ENCODE peak calls at places on chromosome 1, in four cellular contexts. U is HEK293T, Y is GM12878, Q is K562. I is an unnamed sample.

GRCh38 chr1:44170281-44170823 is 28.9 kb upstream of the KLF18 start:
- DNase-seq in U (no peak), Y (no peak), Q (peak; percentile 34), I (no peak)

GRCh38 chr1:24803220-24803619 is 58.0 kb downstream of the CLIC4 start:
- DNase-seq in U (no peak), Y (no peak), Q (no peak), I (no peak)

GRCh38 chr1:66730462-66730861 is 21.8 kb upstream of the DYNLT5 start:
- DNase-seq in U (no peak), Y (no peak), Q (no peak), I (no peak)

GRCh38 chr1:116911166-116911553 is 1.4 kb downstream of the PTGFRN start:
- DNase-seq in U (peak; percentile 39), Y (no peak), Q (peak; percentile 51), I (no peak)

GRCh38 chr1:35883681-35884155 is 709 bp downstream of the AGO1 start:
- DNase-seq in U (peak; percentile 66), Y (no peak), Q (peak; percentile 82), I (peak; percentile 23)

GRCh38 chr1:187051618-187052232 is 223.0 kb downstream of the PLA2G4A start:
- DNase-seq in U (peak; percentile 54), Y (peak; percentile 19), Q (peak; percentile 48), I (peak; percentile 19)

GRCh38 chr1:14297356-14297755 is 301.1 kb upstream of the KAZN start:
- DNase-seq in U (no peak), Y (no peak), Q (no peak), I (no peak)

GRCh38 chr1:115456441-115456961 is 118.5 kb upstream of the NGF start:
- DNase-seq in U (no peak), Y (no peak), Q (no peak), I (no peak)

GRCh38 chr1:41318135-41318534 is 43.1 kb upstream of the FOXO6 start:
- DNase-seq in U (no peak), Y (no peak), Q (no peak), I (no peak)

GRCh38 chr1:20440785-20441200 is 45.2 kb downstream of the CAMK2N1 start:
- DNase-seq in U (peak; percentile 81), Y (no peak), Q (peak; percentile 93), I (peak; percentile 58)

GRCh38 chr1:170309389-170310013 is 163.7 kb downstream of the NTMT2 start:
- DNase-seq in U (no peak), Y (no peak), Q (no peak), I (no peak)

GRCh38 chr1:204319462-204319861 is 40.3 kb downstream of the PLEKHA6 start:
- DNase-seq in U (no peak), Y (no peak), Q (peak; percentile 41), I (no peak)

GRCh38 chr1:228002792-228003191 is 4.0 kb upstream of the WNT3A start:
- DNase-seq in U (no peak), Y (no peak), Q (no peak), I (no peak)

GRCh38 chr1:228000416-228000815 is 6.4 kb upstream of the WNT3A start:
- DNase-seq in U (no peak), Y (no peak), Q (no peak), I (no peak)

GRCh38 chr1:228000836-228001563 is 5.8 kb upstream of the WNT3A start:
- DNase-seq in U (no peak), Y (no peak), Q (no peak), I (no peak)

GRCh38 chr1:228003461-228004330 is 3.1 kb upstream of the WNT3A start:
- DNase-seq in U (no peak), Y (no peak), Q (peak; percentile 41), I (no peak)

DNA sequence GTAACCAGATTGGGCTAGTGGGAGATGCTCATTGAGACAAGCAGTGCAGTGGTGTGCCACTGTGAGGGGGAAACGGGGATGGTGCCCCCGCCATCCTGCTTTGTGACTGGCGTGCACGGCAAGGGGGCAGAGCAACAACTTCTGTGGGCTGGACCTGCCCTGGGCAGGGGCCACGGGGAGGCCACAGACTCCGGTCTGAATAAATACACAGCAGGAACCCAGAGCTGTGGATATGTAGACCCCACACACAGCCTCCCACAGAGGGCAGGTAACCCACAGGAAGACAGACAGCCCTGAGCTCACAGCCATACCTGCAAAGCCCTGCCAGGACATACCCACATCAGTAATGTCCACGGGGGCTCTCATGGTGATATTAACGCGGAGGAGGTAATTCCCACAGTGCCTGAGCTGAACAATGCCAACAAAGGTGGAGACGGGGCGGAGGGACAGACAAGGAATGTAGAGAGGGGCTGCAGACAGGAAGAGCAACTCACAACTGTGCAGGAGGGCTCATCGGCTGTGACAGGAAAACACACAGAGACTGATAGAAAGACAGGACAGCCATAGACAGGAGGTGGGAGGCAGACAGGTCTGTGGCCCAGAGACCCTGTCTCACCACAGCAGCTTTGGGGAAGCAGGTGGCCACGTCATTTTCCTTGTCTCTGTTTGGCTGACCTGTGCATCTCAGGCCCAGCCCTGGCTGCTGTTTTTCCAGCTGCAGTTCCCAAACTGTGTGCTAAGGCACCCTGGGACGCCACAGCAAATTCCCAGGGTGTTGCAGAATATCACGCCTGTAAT is 4.9 kb upstream of the WNT3A start:
- DNase-seq in U (peak; percentile 8), Y (no peak), Q (peak; percentile 4), I (no peak)
- TF ChIP-seq FOXK2 in U (no peak), Y (no peak), Q (no peak), I (no peak)

DNA sequence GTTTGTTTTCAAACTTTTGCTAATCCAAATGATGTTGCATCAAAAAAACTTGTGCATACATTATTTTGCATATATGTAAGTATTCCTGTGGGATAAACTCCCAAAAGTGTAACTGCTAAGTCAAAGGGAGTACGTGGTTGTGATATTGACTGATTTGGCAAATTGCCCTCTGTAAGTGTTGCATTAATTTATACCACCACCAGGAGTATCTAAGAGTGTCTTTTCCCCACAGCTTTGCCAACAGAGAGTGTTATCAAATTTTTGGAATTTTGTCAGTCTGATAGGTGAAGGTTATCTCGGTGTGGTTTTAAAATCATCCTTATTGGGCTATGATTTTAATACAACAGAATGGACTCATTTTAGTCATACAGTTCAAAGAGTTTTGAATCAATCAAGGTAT is 30.1 kb upstream of the PARP1 start:
- DNase-seq in U (no peak), Y (no peak), Q (peak; percentile 35), I (peak; percentile 10)
- TF ChIP-seq FOXK2 in U (no peak), Y (no peak), Q (no peak), I (no peak)

GRCh38 chr1:173505401-173505800 is 28.3 kb downstream of the PRDX6 start:
- DNase-seq in U (no peak), Y (no peak), Q (no peak), I (no peak)
- TF ChIP-seq FOXK2 in U (no peak), Y (no peak), Q (no peak), I (no peak)

GRCh38 chr1:181189691-181190361 is 101.3 kb downstream of the IER5 start:
- DNase-seq in U (peak; percentile 96), Y (no peak), Q (peak; percentile 96), I (peak; percentile 20)
- TF ChIP-seq FOXK2 in U (no peak), Y (no peak), Q (no peak), I (no peak)

DNA sequence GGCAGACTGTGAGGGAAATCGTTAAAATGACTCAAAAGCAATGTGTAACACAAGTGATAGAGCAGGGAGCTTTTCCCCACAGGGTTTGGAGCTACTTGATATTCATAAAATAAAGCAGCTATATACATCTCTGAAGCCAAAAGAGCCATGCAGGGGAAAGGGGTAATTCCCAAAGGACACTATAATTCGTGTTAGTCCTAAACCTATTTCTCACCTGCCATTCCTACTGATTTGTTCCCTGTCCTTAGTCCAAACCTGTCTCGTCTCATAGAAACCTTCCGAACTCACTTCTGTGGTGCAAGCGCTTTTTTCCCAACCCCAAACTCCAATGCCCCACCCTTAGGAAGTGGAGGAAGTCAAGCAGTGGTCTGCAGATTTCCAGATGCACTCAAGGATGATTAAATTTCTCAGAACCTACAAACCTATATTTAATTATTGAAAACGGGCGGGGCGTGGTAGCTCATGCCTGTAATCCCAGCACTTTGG is 946 bp upstream of the HNRNPR start:
- DNase-seq in U (peak; percentile 29), Y (no peak), Q (no peak), I (no peak)
- TF ChIP-seq FOXK2 in U (no peak), Y (no peak), Q (no peak), I (no peak)

GRCh38 chr1:31750858-31751638 is 13.1 kb downstream of the ADGRB2 start:
- DNase-seq in U (no peak), Y (no peak), Q (no peak), I (no peak)
- TF ChIP-seq FOXK2 in U (no peak), Y (no peak), Q (no peak), I (no peak)

DNA sequence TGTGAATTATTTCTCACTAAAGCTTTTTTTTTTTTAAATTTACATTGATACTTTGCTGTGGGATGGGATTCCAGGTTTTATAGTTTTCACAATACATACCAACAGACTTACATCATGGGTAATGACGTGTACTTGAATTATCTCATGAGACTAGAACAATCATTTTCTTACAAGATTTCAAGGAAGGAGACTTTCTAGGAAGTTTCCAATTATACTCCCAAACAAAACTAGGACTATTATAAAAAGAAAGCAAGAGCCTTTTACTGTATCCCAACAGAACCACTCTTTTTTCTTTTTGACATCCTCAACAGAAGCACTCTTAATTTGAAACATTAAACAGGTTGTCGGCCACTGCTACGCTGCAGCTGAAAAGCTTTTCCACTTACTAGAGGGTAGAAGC is 48.7 kb downstream of the TESK2 start:
- DNase-seq in U (no peak), Y (no peak), Q (no peak), I (no peak)
- TF ChIP-seq FOXK2 in U (no peak), Y (no peak), Q (no peak), I (no peak)

GRCh38 chr1:38919075-38919474 is 22.6 kb downstream of the RHBDL2 start:
- DNase-seq in U (no peak), Y (no peak), Q (no peak), I (peak; percentile 28)

GRCh38 chr1:38917772-38918171 is 23.9 kb downstream of the RHBDL2 start:
- DNase-seq in U (no peak), Y (no peak), Q (no peak), I (no peak)

GRCh38 chr1:38918568-38918967 is 23.1 kb downstream of the RHBDL2 start:
- DNase-seq in U (no peak), Y (no peak), Q (no peak), I (no peak)

GRCh38 chr1:38917337-38917736 is 24.3 kb downstream of the RHBDL2 start:
- DNase-seq in U (no peak), Y (no peak), Q (no peak), I (no peak)

GRCh38 chr1:38915352-38915948 is 26.2 kb downstream of the RHBDL2 start:
- DNase-seq in U (no peak), Y (no peak), Q (peak; percentile 68), I (no peak)
- TF ChIP-seq FOXK2 in U (no peak), Y (no peak), Q (peak; percentile 88), I (no peak)

DNA sequence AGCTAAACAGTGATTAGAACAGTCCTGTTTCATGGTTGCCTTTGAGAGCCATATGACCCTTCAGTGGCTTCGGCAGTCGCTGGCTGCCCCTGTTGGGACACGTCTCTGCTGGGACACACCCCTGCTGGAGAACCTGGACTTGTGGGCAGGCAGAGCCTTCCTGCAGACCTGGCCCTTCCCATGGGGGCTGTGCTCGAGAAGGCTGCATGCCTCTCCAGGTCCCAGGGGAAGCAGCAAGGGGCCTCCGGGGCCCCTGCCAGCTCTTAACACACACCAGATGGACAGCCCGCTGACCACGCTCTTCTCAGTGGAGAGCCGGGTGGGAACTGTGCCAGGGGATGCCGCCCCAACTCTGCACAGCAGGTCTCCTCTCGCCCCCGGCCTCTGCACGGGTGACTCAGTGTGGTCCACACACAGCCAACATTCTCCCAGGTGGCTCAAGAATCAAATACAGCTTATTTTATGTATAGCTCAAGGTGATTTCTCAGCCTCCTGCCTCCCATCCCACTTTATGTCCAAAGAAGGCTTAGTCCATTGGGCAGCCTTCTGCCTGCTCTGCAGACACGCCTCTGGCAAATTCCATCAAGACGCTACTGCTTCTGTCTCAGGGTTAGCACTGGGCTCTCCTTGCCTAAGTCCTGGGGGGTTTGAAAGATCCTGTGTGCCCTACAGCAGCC is 450.8 kb downstream of the KIF26B start:
- DNase-seq in U (no peak), Y (no peak), Q (no peak), I (no peak)
- TF ChIP-seq FOXK2 in U (no peak), Y (no peak), Q (no peak), I (no peak)